ENCODE peak calls at places on chromosomes 3 and 15, in four cellular contexts. E is HL-60, Z is K562, T is GM12878. Y is an unnamed sample.

GRCh38 chr15:80183886-80184285 is 31.1 kb downstream of the FAH start:
- DNase-seq in T (no peak), Z (no peak), E (no peak), Y (no peak)

GRCh38 chr15:77634266-77634962 is 1.7 kb upstream of the LINGO1 start:
- DNase-seq in T (no peak), Z (peak; percentile 77), E (peak; percentile 61), Y (peak; percentile 74)

GRCh38 chr3:5510300-5510699 is 322.8 kb downstream of the EDEM1 start:
- DNase-seq in T (no peak), Z (no peak), E (no peak), Y (no peak)

GRCh38 chr15:41562784-41563198 is 3.8 kb downstream of the TYRO3 start:
- DNase-seq in E (no peak), T (no peak), Z (peak; percentile 88), Y (no peak)

GRCh38 chr15:74651251-74651741 is 35.7 kb downstream of the CLK3 start:
- DNase-seq in Z (no peak), T (no peak), E (no peak), Y (no peak)

GRCh38 chr15:43550527-43551363 is 33.3 kb downstream of the MAP1A start:
- DNase-seq in Z (no peak), E (no peak), T (no peak), Y (no peak)

GRCh38 chr3:125573216-125573615 is 22.1 kb downstream of the OSBPL11 start:
- DNase-seq in Z (no peak), T (no peak), E (no peak), Y (no peak)

GRCh38 chr3:128496602-128497304 is 3.8 kb upstream of the GATA2 start:
- DNase-seq in T (no peak), Z (no peak), E (no peak), Y (no peak)

GRCh38 chr3:172595648-172596393 is 72.6 kb upstream of the TNFSF10 start:
- DNase-seq in Z (peak; percentile 52), E (no peak), T (peak; percentile 60), Y (no peak)

GRCh38 chr3:46845397-46845859 is 17.8 kb downstream of the MYL3 start:
- DNase-seq in E (no peak), Z (peak; percentile 39), T (no peak), Y (no peak)

GRCh38 chr15:84671211-84671610 is 13.2 kb upstream of the NMB start:
- DNase-seq in E (no peak), T (no peak), Z (no peak), Y (no peak)

GRCh38 chr15:35740761-35741160 is 194.8 kb upstream of the DPH6 start:
- DNase-seq in T (no peak), Z (no peak), E (no peak), Y (no peak)

GRCh38 chr3:13787533-13787932 is 92.3 kb downstream of the WNT7A start:
- DNase-seq in E (no peak), T (no peak), Z (no peak), Y (no peak)

GRCh38 chr3:27542469-27542868 is 58.3 kb upstream of the SLC4A7 start:
- DNase-seq in T (no peak), E (no peak), Z (no peak), Y (no peak)

GRCh38 chr3:147336543-147337278 is 69.6 kb downstream of the ZIC4 start:
- DNase-seq in E (no peak), Z (no peak), T (no peak), Y (no peak)

GRCh38 chr3:61053781-61054496 is 197.3 kb downstream of the FHIT start:
- DNase-seq in T (no peak), Z (no peak), E (no peak), Y (no peak)

GRCh38 chr3:151085889-151086483 is 522 bp downstream of the MED12L start:
- DNase-seq in Z (no peak), T (no peak), E (no peak), Y (peak; percentile 42)

GRCh38 chr15:78564743-78565096 is 600 bp upstream of the CHRNA5 start:
- DNase-seq in E (no peak), T (no peak), Z (no peak), Y (no peak)

GRCh38 chr3:39519076-39519475 is 51.6 kb downstream of the MOBP start:
- DNase-seq in T (no peak), Z (no peak), E (no peak), Y (no peak)

GRCh38 chr3:130609580-130609979 is 92.6 kb downstream of the COL6A6 start:
- DNase-seq in Z (no peak), E (no peak), T (no peak), Y (no peak)

GRCh38 chr3:69698728-69699127 is 40.5 kb upstream of the MITF start:
- DNase-seq in Z (no peak), T (no peak), E (no peak), Y (no peak)

GRCh38 chr15:91456251-91456718 is 356.2 kb downstream of the SV2B start:
- DNase-seq in Z (no peak), T (no peak), E (no peak), Y (no peak)

GRCh38 chr15:70435369-70435768 is 328.0 kb downstream of the UACA start:
- DNase-seq in E (no peak), T (no peak), Z (no peak), Y (no peak)

GRCh38 chr3:52890735-52891134 is 6.6 kb downstream of the STIMATE start:
- DNase-seq in T (no peak), E (no peak), Z (no peak), Y (no peak)

GRCh38 chr3:171234298-171235020 is 207.9 kb upstream of the SLC2A2 start:
- DNase-seq in E (no peak), Z (no peak), T (no peak), Y (no peak)

GRCh38 chr3:147343926-147344325 is 62.4 kb downstream of the ZIC4 start:
- DNase-seq in E (no peak), Z (no peak), T (no peak), Y (no peak)

GRCh38 chr15:72033711-72034110 is 84.2 kb downstream of the MYO9A start:
- DNase-seq in Z (no peak), T (no peak), E (no peak), Y (no peak)

GRCh38 chr3:114469070-114469469 is 175.2 kb downstream of the TIGIT start:
- DNase-seq in Z (no peak), E (no peak), T (no peak), Y (no peak)

GRCh38 chr15:96355561-96356129 is 25.1 kb downstream of the NR2F2 start:
- DNase-seq in Z (no peak), T (no peak), E (no peak), Y (no peak)

GRCh38 chr3:157233923-157234322 is 74.0 kb upstream of the CCNL1 start:
- DNase-seq in E (no peak), Z (no peak), T (no peak), Y (no peak)

DNA sequence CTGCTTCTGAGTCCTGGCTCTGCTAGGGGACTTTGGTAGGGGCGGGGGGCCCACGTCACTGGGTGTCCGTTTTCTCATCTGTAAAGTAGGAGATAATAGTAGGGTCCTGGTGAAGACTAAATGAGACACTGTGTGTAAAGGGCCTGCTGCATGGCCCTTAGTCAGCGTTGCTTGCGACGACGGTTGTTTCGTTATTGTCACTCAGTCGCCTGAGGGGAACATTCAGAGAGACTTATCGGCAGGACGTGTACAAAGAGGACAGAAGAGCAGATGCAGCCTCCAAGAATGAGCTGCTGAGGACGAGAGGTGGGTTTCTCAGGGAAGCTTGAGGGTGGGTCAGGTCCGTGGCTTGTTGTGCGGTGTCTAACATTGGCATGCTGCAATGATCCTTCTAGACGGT is 52.9 kb upstream of the MEX3B start:
- DNase-seq in E (no peak), Z (no peak), T (no peak), Y (no peak)
- TF ChIP-seq SPI1 in E (no peak), Z (no peak), T (no peak), Y (no peak)

DNA sequence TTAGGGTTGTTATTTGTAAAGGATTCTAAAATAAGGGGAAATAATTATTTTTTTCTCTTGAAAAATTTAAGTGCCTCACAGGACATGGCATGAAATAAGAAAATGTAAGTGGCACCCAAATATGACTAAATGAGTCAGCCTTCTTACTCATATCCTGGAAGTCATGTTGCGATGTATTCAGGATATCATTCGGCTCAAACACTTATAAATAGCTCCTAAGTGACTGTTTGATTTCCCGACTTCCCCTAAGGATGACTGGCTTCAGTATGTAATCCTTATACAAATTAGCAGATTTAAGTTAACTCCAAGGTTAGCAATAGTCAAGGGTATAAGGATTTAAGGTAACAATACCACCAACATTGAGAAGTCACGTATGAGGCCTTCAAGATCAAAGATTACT is 57.3 kb upstream of the OSTN start:
- DNase-seq in E (no peak), Z (no peak), T (no peak), Y (no peak)
- TF ChIP-seq SPI1 in E (no peak), Z (no peak), T (no peak), Y (no peak)

DNA sequence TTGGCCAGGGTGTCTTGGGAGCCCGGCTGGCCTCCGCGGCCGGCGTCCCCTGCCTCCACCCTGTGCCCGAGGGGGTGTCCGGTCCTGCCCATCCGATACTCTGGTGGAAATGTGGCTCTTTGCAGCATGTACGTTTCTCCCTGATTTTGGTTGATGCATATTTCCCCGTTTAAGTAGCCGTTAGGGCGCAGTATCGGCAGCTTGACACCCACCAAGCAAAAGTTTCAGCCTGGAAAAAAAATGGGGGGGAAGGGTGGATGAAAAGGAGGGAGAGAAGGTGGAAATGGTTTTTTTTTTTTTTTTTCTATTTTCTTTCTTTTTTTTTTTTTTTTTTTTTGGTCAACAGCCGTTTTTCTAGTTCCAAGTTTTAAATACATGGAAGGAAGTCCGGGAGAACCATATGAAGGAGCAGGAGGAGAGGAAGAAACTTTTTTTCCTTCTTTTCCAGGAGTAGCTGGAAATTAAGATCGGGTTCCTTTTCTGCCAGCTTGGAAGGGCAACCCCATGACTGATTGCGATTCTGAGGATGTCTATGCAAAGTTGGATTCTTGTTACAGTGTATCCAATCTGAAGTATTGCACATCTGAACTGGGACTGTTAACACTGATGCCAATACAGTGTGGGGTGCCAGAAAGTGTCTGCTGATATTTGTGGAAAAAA is 1.5 kb downstream of the RAP2B start:
- DNase-seq in T (no peak), E (no peak), Z (peak; percentile 32), Y (no peak)
- TF ChIP-seq SPI1 in T (no peak), E (no peak), Z (no peak), Y (no peak)

DNA sequence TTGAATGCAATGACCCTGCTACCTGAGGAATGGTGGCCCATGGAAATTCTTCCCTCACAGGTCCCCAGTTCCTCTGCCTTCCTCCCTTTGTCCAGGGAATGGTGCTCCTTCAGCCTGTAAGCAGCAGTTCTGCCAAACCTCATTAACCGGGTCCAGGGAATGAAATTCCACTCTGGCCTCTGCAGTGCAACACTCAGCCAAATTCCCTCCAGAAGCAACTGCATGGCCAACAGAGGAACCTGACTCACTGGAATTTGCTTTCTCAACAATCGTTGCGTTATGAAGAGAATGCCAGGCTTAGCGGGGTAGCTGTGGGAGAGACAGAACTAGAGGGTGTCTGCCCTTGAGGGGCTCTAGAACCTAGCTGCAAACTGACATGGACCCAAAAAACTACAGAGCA is 449.4 kb upstream of the PROK2 start:
- DNase-seq in T (no peak), E (no peak), Z (no peak), Y (no peak)
- TF ChIP-seq SPI1 in T (no peak), E (no peak), Z (no peak), Y (no peak)

Y was measured in GM12891.